ENCODE peak calls at places on chromosomes 13 and 19, in six cellular contexts. I, B, A, V, R and W are unnamed samples.

GRCh38 chr19:7242601-7243258 is 51.5 kb downstream of the INSR start:
- DNase-seq in B (no peak), I (no peak), A (no peak), V (peak), R (no peak), W (no peak)

GRCh38 chr13:41674246-41674645 is 216.9 kb downstream of the RGCC start:
- DNase-seq in R (no peak), B (no peak), A (no peak), I (no peak), V (no peak), W (no peak)

GRCh38 chr13:69751259-69751658 is 356.4 kb upstream of the ATXN8OS start:
- DNase-seq in I (no peak), R (no peak), B (no peak), V (no peak), A (no peak), W (no peak)

GRCh38 chr13:73268306-73268705 is 209.5 kb downstream of the KLF5 start:
- DNase-seq in A (peak), V (no peak), I (no peak), B (no peak), R (peak), W (peak)

GRCh38 chr19:36265064-36265463 is 50.2 kb downstream of the ZNF146 start:
- DNase-seq in V (no peak), R (no peak), I (no peak), B (no peak), A (no peak), W (no peak)

GRCh38 chr19:3607398-3608078 is 863 bp upstream of the TBXA2R start:
- DNase-seq in V (no peak), R (no peak), B (peak), A (no peak), I (no peak), W (no peak)

GRCh38 chr13:70339738-70340137 is 231.5 kb upstream of the KLHL1 start:
- DNase-seq in I (peak), V (no peak), A (no peak), R (no peak), B (peak), W (no peak)

GRCh38 chr19:23071087-23071511 is 45.7 kb upstream of the ZNF730 start:
- DNase-seq in V (no peak), I (no peak), R (no peak), A (no peak), B (peak), W (no peak)

GRCh38 chr19:45641274-45642105 is 2.3 kb upstream of the EML2 start:
- DNase-seq in V (peak), B (peak), A (peak), R (peak), I (peak), W (peak)

GRCh38 chr19:19745496-19746285 is 12.8 kb upstream of the ZNF14 start:
- DNase-seq in B (no peak), A (no peak), V (no peak), I (no peak), R (no peak), W (no peak)

GRCh38 chr13:19782049-19782726 is 557 bp downstream of the PSPC1 start:
- DNase-seq in R (peak), A (peak), I (peak), V (peak), B (peak), W (peak)
- H3K27ac ChIP-seq in R (peak), A (peak), I (peak), V (peak), B (peak), W (peak)

GRCh38 chr19:13017306-13018036 is 22.2 kb downstream of the NFIX start:
- DNase-seq in I (no peak), V (no peak), R (no peak), B (no peak), A (no peak), W (no peak)
- H3K27ac ChIP-seq in I (peak), V (peak), R (peak), B (no peak), A (peak), W (peak)

DNA sequence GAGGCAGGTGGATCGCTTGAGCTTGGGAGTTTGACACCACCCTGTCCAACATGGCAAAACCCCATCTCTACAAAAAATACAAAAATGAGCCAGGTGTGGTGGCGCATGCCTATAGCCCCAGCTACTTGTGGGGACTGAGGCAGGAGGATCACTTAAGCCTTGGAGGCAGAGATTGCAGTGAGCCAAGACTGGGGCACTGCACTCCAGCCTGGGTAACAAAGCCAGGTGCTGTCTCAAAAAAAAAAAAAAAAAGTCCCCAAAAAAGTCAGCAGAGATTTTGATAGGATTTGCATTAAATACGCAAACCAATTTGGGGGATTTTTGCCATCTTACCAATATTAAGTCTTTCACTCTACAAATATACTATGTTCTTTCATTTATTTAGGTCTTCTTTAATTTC is 21.7 kb upstream of the RPL21 start:
- DNase-seq in A (no peak), I (no peak), R (no peak), V (no peak), B (no peak), W (no peak)
- H3K27ac ChIP-seq in A (no peak), I (no peak), R (no peak), V (no peak), B (no peak), W (no peak)

GRCh38 chr19:48873476-48874308 is 1.5 kb downstream of the PPP1R15A start:
- DNase-seq in R (no peak), B (no peak), V (no peak), A (no peak), I (no peak), W (no peak)
- H3K27ac ChIP-seq in R (peak), B (peak), V (peak), A (peak), I (peak), W (peak)

GRCh38 chr13:40648841-40649240 is 17.6 kb downstream of the FOXO1 start:
- DNase-seq in B (no peak), I (no peak), V (no peak), R (no peak), A (no peak), W (no peak)

GRCh38 chr13:40648040-40648439 is 18.4 kb downstream of the FOXO1 start:
- DNase-seq in V (no peak), A (no peak), B (no peak), R (no peak), I (no peak), W (no peak)

GRCh38 chr13:40652588-40652940 is 13.9 kb downstream of the FOXO1 start:
- DNase-seq in A (no peak), B (no peak), I (no peak), R (no peak), V (no peak), W (no peak)

GRCh38 chr13:40653558-40654318 is 12.7 kb downstream of the FOXO1 start:
- DNase-seq in B (no peak), A (no peak), R (no peak), V (no peak), I (no peak), W (no peak)

DNA sequence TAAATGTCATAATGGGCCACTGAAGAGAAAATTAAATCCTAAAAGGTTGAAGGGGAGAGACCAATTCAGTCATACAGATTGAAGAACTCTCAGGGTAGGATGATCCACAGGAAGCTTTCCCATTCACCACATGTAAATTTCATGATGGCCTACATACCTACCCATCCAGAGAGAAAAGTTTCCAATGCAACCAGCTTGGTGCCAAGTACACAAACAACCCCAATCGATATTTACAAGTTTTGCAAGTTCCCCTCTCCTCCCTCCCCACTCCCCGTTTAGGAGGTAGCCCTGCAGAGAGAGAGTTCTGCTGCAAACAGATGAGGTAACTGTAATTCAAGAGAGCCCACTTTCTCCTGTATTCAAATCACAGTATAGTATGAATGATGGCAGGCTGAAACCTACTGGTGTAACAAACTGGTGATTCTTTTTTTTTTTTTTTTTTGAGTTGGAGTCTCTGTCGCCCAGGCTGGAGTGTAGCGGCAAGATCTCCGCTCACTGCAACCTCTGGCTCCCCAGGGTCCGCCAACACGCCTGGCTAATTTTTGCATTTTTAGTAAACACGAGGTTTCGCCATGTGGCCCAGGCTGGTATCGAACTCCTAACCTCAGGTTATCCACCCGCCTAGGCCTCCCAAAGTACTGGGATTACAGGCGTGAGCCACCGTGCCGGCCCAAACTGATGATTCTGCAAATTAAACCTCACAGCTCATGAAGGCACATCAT is 14.4 kb downstream of the FOXO1 start:
- DNase-seq in R (no peak), V (no peak), B (no peak), I (no peak), A (no peak), W (no peak)
- H3K27ac ChIP-seq in R (peak), V (no peak), B (no peak), I (no peak), A (no peak), W (no peak)